ENCODE peak calls at places on chromosomes 1 and 21, in six cellular contexts. One of them, this sample, is unnamed.

GRCh38 chr1:56816909-56817308 is 2.3 kb downstream of the FYB2 start:
- DNase-seq in right lobe of liver: peak; percentile 26
- DNase-seq in ovary: no peak
- DNase-seq in heart left ventricle: no peak
- DNase-seq in aorta: no peak
- DNase-seq in psoas muscle: no peak
- DNase-seq in this sample: no peak

GRCh38 chr1:149936992-149937705 is 470 bp upstream of the MTMR11 start:
- DNase-seq in psoas muscle: no peak
- DNase-seq in heart left ventricle: no peak
- DNase-seq in aorta: no peak
- DNase-seq in ovary: no peak
- DNase-seq in right lobe of liver: no peak
- DNase-seq in this sample: no peak

GRCh38 chr1:1987142-1987510 is 16.5 kb downstream of the CFAP74 start:
- DNase-seq in aorta: no peak
- DNase-seq in psoas muscle: no peak
- DNase-seq in right lobe of liver: no peak
- DNase-seq in heart left ventricle: no peak
- DNase-seq in ovary: no peak
- DNase-seq in this sample: no peak

GRCh38 chr1:82377201-82377884 is 576.6 kb downstream of the ADGRL2 start:
- DNase-seq in ovary: no peak
- DNase-seq in right lobe of liver: no peak
- DNase-seq in psoas muscle: no peak
- DNase-seq in heart left ventricle: no peak
- DNase-seq in aorta: no peak
- DNase-seq in this sample: no peak

GRCh38 chr1:62012821-62013220 is 181.8 kb upstream of the L1TD1 start:
- DNase-seq in right lobe of liver: no peak
- DNase-seq in aorta: no peak
- DNase-seq in psoas muscle: peak; percentile 64
- DNase-seq in heart left ventricle: peak; percentile 29
- DNase-seq in ovary: peak; percentile 62
- DNase-seq in this sample: peak; percentile 88

GRCh38 chr1:42983675-42984074 is 25.0 kb upstream of the SLC2A1 start:
- DNase-seq in ovary: no peak
- DNase-seq in aorta: no peak
- DNase-seq in heart left ventricle: no peak
- DNase-seq in psoas muscle: no peak
- DNase-seq in right lobe of liver: no peak
- DNase-seq in this sample: no peak

GRCh38 chr21:38504056-38504455 is 5.8 kb upstream of the ERG start:
- DNase-seq in heart left ventricle: no peak
- DNase-seq in psoas muscle: no peak
- DNase-seq in right lobe of liver: no peak
- DNase-seq in aorta: no peak
- DNase-seq in ovary: no peak
- DNase-seq in this sample: no peak

GRCh38 chr1:21873174-21873573 is 61.1 kb downstream of the LDLRAD2 start:
- DNase-seq in ovary: no peak
- DNase-seq in aorta: no peak
- DNase-seq in right lobe of liver: no peak
- DNase-seq in heart left ventricle: no peak
- DNase-seq in psoas muscle: peak; percentile 43
- DNase-seq in this sample: no peak

GRCh38 chr1:209246660-209247059 is 336.9 kb upstream of the CAMK1G start:
- DNase-seq in ovary: no peak
- DNase-seq in right lobe of liver: no peak
- DNase-seq in psoas muscle: no peak
- DNase-seq in aorta: no peak
- DNase-seq in heart left ventricle: no peak
- DNase-seq in this sample: no peak

GRCh38 chr1:156114101-156114918 is at the start of gene LMNA:
- DNase-seq in psoas muscle: peak; percentile 98
- DNase-seq in right lobe of liver: peak; percentile 92
- DNase-seq in aorta: peak; percentile 95
- DNase-seq in heart left ventricle: peak; percentile 94
- DNase-seq in ovary: peak; percentile 93
- DNase-seq in this sample: peak; percentile 97

GRCh38 chr1:1939296-1940122 is 20.4 kb upstream of the TMEM52 start:
- DNase-seq in ovary: peak; percentile 7
- DNase-seq in psoas muscle: peak; percentile 45
- DNase-seq in aorta: peak; percentile 37
- DNase-seq in right lobe of liver: no peak
- DNase-seq in heart left ventricle: no peak
- DNase-seq in this sample: no peak

GRCh38 chr1:160031368-160032164 is at the start of gene PIGM:
- DNase-seq in heart left ventricle: peak; percentile 95
- DNase-seq in ovary: peak; percentile 93
- DNase-seq in aorta: peak; percentile 95
- DNase-seq in right lobe of liver: peak; percentile 97
- DNase-seq in psoas muscle: peak; percentile 96
- DNase-seq in this sample: peak; percentile 97

GRCh38 chr1:47679826-47680225 is 242.0 kb downstream of the FOXD2 start:
- DNase-seq in psoas muscle: no peak
- DNase-seq in ovary: no peak
- DNase-seq in aorta: no peak
- DNase-seq in right lobe of liver: no peak
- DNase-seq in heart left ventricle: no peak
- DNase-seq in this sample: no peak
- H3K27ac ChIP-seq in psoas muscle: no peak overlapping the region
- H3K27ac ChIP-seq in ovary: no peak overlapping the region
- H3K27ac ChIP-seq in aorta: no peak overlapping the region
- H3K27ac ChIP-seq in right lobe of liver: no peak overlapping the region
- H3K27ac ChIP-seq in heart left ventricle: no peak overlapping the region
- H3K27ac ChIP-seq in this sample: no peak overlapping the region

DNA sequence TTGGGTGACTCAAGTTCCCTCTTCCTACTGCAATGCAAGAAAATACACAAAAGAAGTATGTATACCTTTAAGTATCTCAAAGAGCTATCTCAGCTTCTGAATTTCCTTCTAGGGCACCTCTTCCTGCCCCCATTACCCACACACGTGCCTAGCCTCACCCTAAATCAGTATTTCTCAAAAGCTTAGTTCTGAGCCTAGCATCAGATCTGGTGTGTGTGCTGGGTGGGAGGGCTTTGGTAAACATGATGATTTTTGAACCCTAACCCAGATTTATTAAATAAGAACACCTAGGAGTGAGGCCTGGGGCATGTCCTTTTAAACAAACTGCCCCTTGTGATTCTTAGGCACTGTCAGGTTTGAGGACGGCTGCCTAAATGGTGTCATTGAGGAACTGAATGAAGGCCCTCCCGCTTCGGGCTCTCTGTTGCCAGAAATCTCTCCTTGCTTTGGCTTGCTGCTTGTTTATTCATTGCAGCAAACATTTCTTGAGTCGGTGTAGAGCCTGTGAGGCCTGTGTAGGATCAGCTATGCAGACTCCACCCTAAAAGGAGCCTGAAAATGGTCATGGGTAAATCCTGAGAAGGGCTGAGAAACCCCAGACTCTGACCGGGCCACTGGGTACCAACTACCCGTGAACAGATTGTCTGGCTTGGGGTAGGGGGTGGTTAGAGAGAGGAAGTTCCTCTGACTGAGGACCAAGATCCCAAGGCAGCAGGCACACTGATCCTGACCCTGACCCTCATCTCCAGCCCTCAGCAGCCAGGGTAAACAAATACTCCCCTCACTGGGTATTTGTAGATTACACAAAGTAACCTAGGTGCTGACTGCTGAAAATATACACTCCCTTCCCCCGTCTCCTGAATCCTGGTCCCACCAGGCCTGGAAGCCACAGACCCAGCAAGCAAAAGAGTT is 3.0 kb downstream of the IL6R start:
- DNase-seq in heart left ventricle: no peak
- DNase-seq in ovary: peak; percentile 35
- DNase-seq in aorta: no peak
- DNase-seq in right lobe of liver: no peak
- DNase-seq in psoas muscle: no peak
- DNase-seq in this sample: no peak
- H3K4me1 ChIP-seq in heart left ventricle: peaks cover 15% of the 10 kb centered on the region
- H3K4me1 ChIP-seq in ovary: peaks cover 17% of the 10 kb centered on the region
- H3K4me1 ChIP-seq in aorta: no peaks in the 10 kb centered on the region
- H3K4me1 ChIP-seq in right lobe of liver: no peaks in the 10 kb centered on the region
- H3K4me1 ChIP-seq in psoas muscle: peaks cover 62% of the 10 kb centered on the region
- H3K4me1 ChIP-seq in this sample: peaks cover 18% of the 10 kb centered on the region

GRCh38 chr1:66370462-66370907 is 163.5 kb upstream of the SGIP1 start:
- DNase-seq in ovary: no peak
- DNase-seq in aorta: no peak
- DNase-seq in heart left ventricle: no peak
- DNase-seq in right lobe of liver: no peak
- DNase-seq in psoas muscle: no peak
- DNase-seq in this sample: no peak

GRCh38 chr1:66372522-66373071 is 161.4 kb upstream of the SGIP1 start:
- DNase-seq in psoas muscle: no peak
- DNase-seq in right lobe of liver: no peak
- DNase-seq in aorta: no peak
- DNase-seq in heart left ventricle: no peak
- DNase-seq in ovary: no peak
- DNase-seq in this sample: peak; percentile 38

GRCh38 chr1:66373072-66373685 is 160.8 kb upstream of the SGIP1 start:
- DNase-seq in aorta: no peak
- DNase-seq in ovary: no peak
- DNase-seq in right lobe of liver: no peak
- DNase-seq in psoas muscle: peak; percentile 35
- DNase-seq in heart left ventricle: no peak
- DNase-seq in this sample: no peak

GRCh38 chr1:66374148-66374547 is 159.8 kb upstream of the SGIP1 start:
- DNase-seq in right lobe of liver: no peak
- DNase-seq in psoas muscle: no peak
- DNase-seq in heart left ventricle: no peak
- DNase-seq in ovary: no peak
- DNase-seq in aorta: no peak
- DNase-seq in this sample: no peak

DNA sequence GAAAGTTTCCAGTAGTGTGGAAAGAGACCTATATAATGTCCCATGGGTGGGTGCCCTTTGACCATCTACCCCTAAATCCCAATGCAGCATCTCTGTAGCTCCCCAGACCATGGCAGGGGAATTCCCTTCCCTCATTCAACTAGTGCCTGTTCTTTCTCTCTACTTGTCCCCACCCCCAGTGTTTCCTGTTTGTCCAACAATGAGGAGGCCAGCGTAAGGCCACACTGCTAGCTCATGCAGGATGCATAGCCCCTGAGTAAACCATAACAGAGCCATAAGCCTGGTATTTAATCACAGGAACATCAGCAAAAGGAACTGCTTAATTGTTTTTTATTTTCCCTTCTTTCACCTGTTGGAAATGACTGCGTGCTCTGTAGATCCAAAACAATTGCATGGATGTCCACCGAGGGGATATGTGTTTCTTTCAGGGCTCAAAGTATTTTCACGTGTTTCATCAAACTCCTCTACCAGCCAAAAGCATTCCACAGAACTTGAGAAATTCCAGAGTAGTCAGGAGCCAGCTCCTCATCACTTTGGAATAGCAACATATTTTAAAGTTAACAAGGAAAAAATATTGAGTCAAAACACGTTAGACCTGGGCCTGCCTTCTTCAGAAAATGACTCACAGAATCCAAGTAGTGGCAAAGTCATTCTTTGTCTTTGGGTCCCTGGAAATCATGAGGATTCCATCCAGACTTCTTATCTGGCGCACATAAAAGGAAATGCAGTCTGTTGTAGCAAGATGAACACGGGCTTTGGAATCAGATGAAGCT is 162.5 kb upstream of the SGIP1 start:
- DNase-seq in aorta: peak; percentile 55
- DNase-seq in psoas muscle: no peak
- DNase-seq in ovary: no peak
- DNase-seq in heart left ventricle: peak; percentile 26
- DNase-seq in right lobe of liver: no peak
- DNase-seq in this sample: peak; percentile 54
- H3K4me3 ChIP-seq in aorta: no peak overlapping the region
- H3K4me3 ChIP-seq in psoas muscle: no peak overlapping the region
- H3K4me3 ChIP-seq in ovary: no peak overlapping the region
- H3K4me3 ChIP-seq in heart left ventricle: no peak overlapping the region
- H3K4me3 ChIP-seq in right lobe of liver: no peak overlapping the region
- H3K4me3 ChIP-seq in this sample: no peak overlapping the region

GRCh38 chr1:220991959-220992704 is 112.9 kb downstream of the HLX start:
- DNase-seq in aorta: no peak
- DNase-seq in ovary: no peak
- DNase-seq in right lobe of liver: no peak
- DNase-seq in psoas muscle: no peak
- DNase-seq in heart left ventricle: no peak
- DNase-seq in this sample: no peak
- H3K27ac ChIP-seq in aorta: no peak overlapping the region
- H3K27ac ChIP-seq in ovary: no peak overlapping the region
- H3K27ac ChIP-seq in right lobe of liver: no peak overlapping the region
- H3K27ac ChIP-seq in psoas muscle: no peak overlapping the region
- H3K27ac ChIP-seq in heart left ventricle: no peak overlapping the region
- H3K27ac ChIP-seq in this sample: no peak overlapping the region

DNA sequence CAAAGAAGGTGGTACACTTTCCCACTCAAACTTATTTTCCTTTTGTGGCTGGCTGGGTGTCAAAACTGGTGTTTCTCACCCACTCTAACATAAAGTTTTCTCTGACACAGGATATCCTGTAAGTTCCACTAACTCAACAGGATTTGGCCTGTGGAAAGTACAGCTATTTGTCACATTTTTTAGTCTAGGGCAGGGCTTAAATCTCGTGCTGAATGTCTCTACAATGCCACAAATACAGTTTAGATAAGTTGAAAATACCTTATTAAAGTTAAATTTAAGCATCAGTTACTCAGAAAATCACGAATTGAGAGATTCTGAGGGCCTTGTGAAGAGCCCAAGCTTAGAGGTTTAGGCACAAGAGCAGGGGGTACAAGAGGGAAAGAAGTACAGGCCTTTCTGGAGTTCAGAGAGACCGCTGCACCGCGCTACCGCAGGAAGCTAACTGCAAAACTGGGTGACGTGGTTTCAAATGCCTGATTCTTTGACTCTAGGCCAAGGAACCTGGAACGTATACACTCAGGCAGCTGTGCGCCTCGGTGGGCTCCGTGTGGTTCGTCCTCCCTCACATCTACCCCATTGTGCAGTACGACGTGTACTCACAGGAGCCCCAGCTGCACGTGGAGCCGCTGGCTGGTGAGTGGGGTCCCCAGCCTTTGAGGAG is 23.4 kb upstream of the PWP2 start:
- DNase-seq in ovary: no peak
- DNase-seq in right lobe of liver: no peak
- DNase-seq in aorta: no peak
- DNase-seq in psoas muscle: no peak
- DNase-seq in heart left ventricle: no peak
- DNase-seq in this sample: no peak
- H3K4me1 ChIP-seq in ovary: no peaks in the 10 kb centered on the region
- H3K4me1 ChIP-seq in right lobe of liver: no peaks in the 10 kb centered on the region
- H3K4me1 ChIP-seq in aorta: no peaks in the 10 kb centered on the region
- H3K4me1 ChIP-seq in psoas muscle: no peaks in the 10 kb centered on the region
- H3K4me1 ChIP-seq in heart left ventricle: peaks cover 42% of the 10 kb centered on the region
- H3K4me1 ChIP-seq in this sample: peaks cover 19% of the 10 kb centered on the region

This sample was measured in right cardiac atrium.